ENCODE peak calls at places on chromosomes 4 and X, in six cellular contexts. D is activated CD4-positive, alpha-beta T cell treated with anti-CD3 and anti-CD28 coated beads, Interleukin-2, amount 50 U/mL, for 48 hours; I is GF-D8; Q is left cardiac atrium; O is caudate nucleus; R is NCI-H1092 treated with DMSO at 0.1 percent for 48 hours. K is an unnamed sample.

GRCh38 chr4:183074288-183074990 is 24.6 kb upstream of the WWC2 start:
- DNase-seq in O (no peak), Q (no peak), R (no peak), I (no peak), D (no peak), K (peak; percentile 54)

GRCh38 chr4:38957947-38958346 is 74.3 kb downstream of the TMEM156 start:
- DNase-seq in I (no peak), R (no peak), Q (no peak), D (no peak), O (no peak), K (peak; percentile 34)

GRCh38 chr4:89939994-89940393 is 45.3 kb downstream of the MMRN1 start:
- DNase-seq in Q (no peak), I (no peak), O (no peak), D (no peak), R (peak; percentile 90), K (peak; percentile 44)

GRCh38 chr4:7073526-7074390 is 5.9 kb upstream of the GRPEL1 start:
- DNase-seq in R (peak; percentile 24), I (no peak), Q (no peak), O (no peak), D (no peak), K (peak; percentile 49)

GRCh38 chr4:72218953-72219352 is 187.2 kb downstream of the NPFFR2 start:
- DNase-seq in R (no peak), D (no peak), I (no peak), O (no peak), Q (no peak), K (no peak)

GRCh38 chrX:151641564-151641963 is 53.7 kb upstream of the PRRG3 start:
- DNase-seq in I (no peak), O (no peak), R (no peak), Q (no peak), D (no peak), K (no peak)

GRCh38 chr4:70637239-70637920 is 8.8 kb downstream of the ENAM start:
- DNase-seq in R (no peak), O (no peak), Q (no peak), D (no peak), I (no peak), K (no peak)

GRCh38 chr4:3339566-3339965 is 46.7 kb downstream of the RGS12 start:
- DNase-seq in D (no peak), R (no peak), Q (no peak), I (no peak), O (no peak), K (no peak)

GRCh38 chr4:147408189-147408588 is 72.7 kb upstream of the EDNRA start:
- DNase-seq in Q (no peak), D (no peak), R (no peak), I (no peak), O (no peak), K (no peak)

GRCh38 chrX:109399831-109400230 is 82.1 kb downstream of the GUCY2F start:
- DNase-seq in D (no peak), R (no peak), I (no peak), Q (no peak), O (no peak), K (no peak)

K was measured in iris pigment epithelial cell.